ENCODE peak calls at places on chromosome 5, in six cellular contexts. U is choroid plexus epithelial cell, W is A549, D is endodermal cell, V is WERI-Rb-1, C is hepatocyte. Z is an unnamed sample.

GRCh38 chr5:32058101-32058500 is 116.0 kb downstream of the GOLPH3 start:
- DNase-seq in D (no peak), C (no peak), V (no peak), U (no peak), W (no peak), Z (peak; percentile 8)

GRCh38 chr5:81202652-81203051 is 30.5 kb upstream of the CKMT2 start:
- DNase-seq in C (no peak), U (peak; percentile 26), V (no peak), D (no peak), W (no peak), Z (peak; percentile 10)

GRCh38 chr5:86126202-86126601 is 491.5 kb upstream of the COX7C start:
- DNase-seq in U (no peak), C (no peak), W (no peak), V (no peak), D (no peak), Z (no peak)

GRCh38 chr5:141351591-141351990 is 1.7 kb downstream of the PCDHGB1 start:
- DNase-seq in V (no peak), C (no peak), W (no peak), U (no peak), D (no peak), Z (no peak)

GRCh38 chr5:93845376-93845775 is 104.0 kb upstream of the POU5F2 start:
- DNase-seq in W (no peak), U (no peak), D (no peak), C (no peak), V (no peak), Z (peak; percentile 18)

GRCh38 chr5:17216974-17217325 is 481 bp upstream of the BASP1 start:
- DNase-seq in C (peak; percentile 81), D (peak; percentile 86), U (peak; percentile 73), W (peak; percentile 86), V (peak; percentile 56), Z (peak; percentile 34)

GRCh38 chr5:150780180-150780692 is 1.7 kb downstream of the SMIM3 start:
- DNase-seq in U (peak; percentile 62), C (no peak), D (no peak), W (no peak), V (no peak), Z (peak; percentile 95)

GRCh38 chr5:54944364-54944763 is 41.0 kb downstream of the ESM1 start:
- DNase-seq in D (no peak), U (peak; percentile 73), C (peak; percentile 27), W (peak; percentile 19), V (no peak), Z (peak; percentile 62)

GRCh38 chr5:97338729-97339128 is 155.7 kb upstream of the RIOK2 start:
- DNase-seq in U (no peak), W (no peak), C (no peak), D (no peak), V (no peak), Z (peak; percentile 6)

GRCh38 chr5:177429248-177430045 is 3.0 kb downstream of the GRK6 start:
- DNase-seq in W (no peak), U (no peak), D (peak; percentile 43), V (no peak), C (no peak), Z (no peak)

GRCh38 chr5:176887252-176887849 is 11.8 kb downstream of the HK3 start:
- DNase-seq in C (no peak), U (no peak), V (no peak), W (no peak), D (no peak), Z (no peak)

GRCh38 chr5:146721073-146721830 is 157.3 kb downstream of the PPP2R2B start:
- DNase-seq in V (no peak), U (no peak), D (no peak), W (no peak), C (no peak), Z (no peak)

GRCh38 chr5:149488645-149489306 is 62.5 kb downstream of the CSNK1A1 start:
- DNase-seq in D (no peak), V (no peak), U (no peak), W (peak; percentile 64), C (no peak), Z (peak; percentile 63)

GRCh38 chr5:132176987-132177386 is 50.7 kb downstream of the P4HA2 start:
- DNase-seq in C (no peak), D (no peak), V (no peak), U (peak; percentile 51), W (no peak), Z (peak; percentile 26)

GRCh38 chr5:68266457-68266856 is 50.9 kb downstream of the PIK3R1 start:
- DNase-seq in W (no peak), V (no peak), C (no peak), D (no peak), U (peak; percentile 58), Z (no peak)
- H3K4me3 ChIP-seq in W (no peak overlapping the region), V (no peak overlapping the region), C (no peak overlapping the region), D (no peak overlapping the region), U (no peak overlapping the region), Z (no peak overlapping the region)

GRCh38 chr5:34658023-34658422 is 1.9 kb downstream of the RAI14 start:
- DNase-seq in W (peak; percentile 34), C (peak; percentile 21), V (no peak), D (no peak), U (peak; percentile 64), Z (peak; percentile 60)
- TF ChIP-seq CTCF in W (peak; percentile 6), C (no peak), V (no peak), D (peak; percentile 40), U (peak; percentile 35), Z (peak; percentile 23)

DNA sequence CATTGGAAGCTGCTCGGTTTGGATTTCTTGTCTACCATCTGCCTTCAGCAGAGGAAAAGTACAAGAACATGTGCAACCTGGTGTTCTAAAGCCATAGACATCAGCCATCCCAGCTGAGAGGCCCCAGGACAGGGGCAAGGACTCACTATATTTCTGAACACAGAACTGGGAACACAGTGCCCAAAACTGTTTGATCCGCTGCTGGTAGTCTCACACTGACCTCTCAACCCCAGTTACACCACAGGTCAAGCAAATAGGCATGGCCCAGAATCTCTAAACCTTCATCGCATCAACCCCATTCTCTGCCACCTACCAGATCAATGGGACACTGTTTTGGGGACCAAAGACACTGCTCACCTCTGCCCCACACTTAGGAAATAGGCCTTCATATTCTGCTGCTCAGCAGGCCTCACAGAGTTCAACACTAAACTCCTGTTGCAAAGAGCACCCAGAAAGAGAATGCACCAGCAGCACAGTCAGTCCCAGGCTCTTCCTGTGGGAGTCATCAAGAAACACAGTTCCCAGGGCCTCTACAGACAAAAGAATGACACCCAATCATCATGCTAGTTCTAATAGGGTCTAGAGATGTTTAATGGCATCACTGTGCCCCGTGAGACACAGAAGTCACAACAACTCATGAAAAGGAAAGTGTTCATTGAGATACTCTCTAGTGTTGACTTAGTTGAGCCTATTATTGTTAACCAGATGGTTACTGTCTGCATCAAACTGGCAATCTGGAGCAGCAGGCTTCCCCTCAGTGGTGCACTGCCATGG is 1.8 kb downstream of the KLHL3 start:
- DNase-seq in U (peak; percentile 16), W (no peak), D (peak; percentile 55), V (no peak), C (no peak), Z (peak; percentile 21)
- H3K4me3 ChIP-seq in U (no peak overlapping the region), W (no peak overlapping the region), D (peak overlapping the region; percentile 87), V (no peak overlapping the region), C (peak overlapping the region; percentile 43), Z (no peak overlapping the region)

DNA sequence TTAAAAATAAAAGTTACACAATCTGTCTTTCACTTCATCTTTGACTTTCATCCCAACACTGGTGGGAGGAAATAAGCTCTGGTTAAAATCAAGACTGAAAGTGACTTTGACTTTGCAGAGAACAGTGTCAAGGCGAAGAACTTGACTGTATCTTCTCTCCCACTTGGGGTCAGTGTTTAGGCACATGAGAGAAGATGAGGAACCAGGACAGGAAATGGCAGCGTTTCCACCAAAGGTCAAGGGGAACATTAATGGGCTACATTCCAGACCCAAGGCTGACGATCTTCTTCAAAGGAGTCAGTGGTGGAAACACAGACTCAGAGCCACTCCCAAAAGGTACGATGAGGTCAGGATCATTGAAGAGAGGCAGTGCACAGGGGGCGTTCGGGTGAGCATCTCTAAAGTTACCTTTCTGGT is 409.5 kb downstream of the ARHGEF28 start:
- DNase-seq in W (peak; percentile 61), C (peak; percentile 62), D (peak; percentile 72), V (peak; percentile 38), U (peak; percentile 90), Z (peak; percentile 91)
- TF ChIP-seq CTCF in W (peak; percentile 59), C (peak; percentile 56), D (peak; percentile 73), V (peak; percentile 63), U (peak; percentile 71), Z (peak; percentile 68)

GRCh38 chr5:119896851-119897536 is 267.6 kb downstream of the FAM170A start:
- DNase-seq in U (no peak), C (peak; percentile 10), V (peak; percentile 53), D (peak; percentile 43), W (no peak), Z (no peak)
- H3K4me3 ChIP-seq in U (no peak overlapping the region), C (no peak overlapping the region), V (no peak overlapping the region), D (no peak overlapping the region), W (no peak overlapping the region), Z (no peak overlapping the region)

GRCh38 chr5:3509290-3509689 is 86.3 kb upstream of the IRX1 start:
- DNase-seq in C (no peak), V (no peak), W (no peak), D (no peak), U (no peak), Z (no peak)
- TF ChIP-seq CTCF in C (no peak), V (peak; percentile 65), W (no peak), D (peak; percentile 57), U (no peak), Z (no peak)

DNA sequence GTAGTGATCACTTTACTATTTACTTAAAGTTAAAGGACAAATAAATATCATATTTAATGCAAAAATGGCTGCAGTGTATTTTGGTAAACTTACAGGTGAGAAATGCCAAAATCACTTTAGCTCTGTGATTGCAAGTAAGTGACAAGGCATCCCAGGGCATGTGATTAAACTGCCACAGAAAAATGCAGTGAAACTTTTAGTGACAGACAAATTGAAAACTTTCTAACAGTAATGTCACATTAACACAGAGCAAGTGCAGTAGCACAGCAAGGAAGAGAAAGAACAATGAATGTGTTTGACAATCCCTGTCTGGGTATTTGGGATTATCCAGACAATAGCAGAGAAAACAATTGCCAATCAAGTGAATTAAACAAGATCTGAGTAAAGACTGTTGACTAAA is 606.8 kb downstream of the SLCO4C1 start:
- DNase-seq in C (no peak), U (no peak), D (no peak), V (no peak), W (no peak), Z (no peak)
- H3K4me3 ChIP-seq in C (no peak overlapping the region), U (no peak overlapping the region), D (no peak overlapping the region), V (no peak overlapping the region), W (no peak overlapping the region), Z (no peak overlapping the region)

DNA sequence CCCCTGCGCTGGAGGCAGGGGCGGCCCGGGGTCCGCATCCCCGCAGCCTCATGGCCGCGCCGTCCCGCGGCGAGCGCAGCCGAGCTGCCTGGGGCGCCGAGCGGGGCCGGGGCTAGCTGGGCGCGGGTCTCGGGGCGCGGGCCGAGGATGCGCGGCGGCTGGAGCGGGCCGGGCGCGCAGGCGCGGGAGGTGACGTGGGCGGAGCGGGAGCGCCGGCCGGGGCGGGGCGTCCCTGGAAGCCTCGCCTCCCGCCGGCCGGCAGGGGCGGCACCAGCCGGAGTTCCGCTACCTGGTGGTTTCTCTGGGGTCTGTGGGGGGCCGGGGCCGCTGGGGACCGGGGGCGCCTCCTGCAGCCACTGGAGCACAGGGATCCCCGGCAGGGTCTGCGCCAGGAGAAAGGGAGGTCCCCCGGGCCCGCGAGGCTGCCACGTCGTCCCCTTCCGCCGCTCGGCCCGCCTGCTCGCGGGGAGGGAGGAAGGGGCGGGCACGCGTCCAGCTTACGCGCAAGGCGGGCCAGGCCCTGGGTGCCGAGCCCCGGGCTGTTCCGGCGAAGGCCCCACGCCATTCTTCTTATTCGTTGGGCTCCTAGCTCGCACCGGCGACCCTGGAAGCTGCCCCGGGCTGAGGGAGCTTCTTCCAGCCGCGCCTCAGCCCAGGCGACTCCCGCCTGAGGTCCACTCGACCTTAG is at the start of gene LPCAT1:
- DNase-seq in C (peak; percentile 93), U (peak; percentile 70), W (peak; percentile 70), V (peak; percentile 79), D (peak; percentile 90), Z (peak; percentile 58)
- TF ChIP-seq CTCF in C (no peak), U (no peak), W (no peak), V (no peak), D (peak; percentile 41), Z (no peak)

GRCh38 chr5:138182808-138183207 is 3.9 kb downstream of the KIF20A start:
- DNase-seq in C (no peak), U (no peak), V (no peak), W (no peak), D (no peak), Z (no peak)
- H3K4me3 ChIP-seq in C (no peak overlapping the region), U (no peak overlapping the region), V (no peak overlapping the region), W (no peak overlapping the region), D (no peak overlapping the region), Z (no peak overlapping the region)

Z was measured in fibroblast of mammary gland.